ENCODE peak calls at places on chromosomes 2 and 18, in six cellular contexts. B is astrocyte of the cerebellum, K is chondrocyte, W is endothelial cell, T is astrocyte of the hippocampus, J is T-cell. F is an unnamed sample.

GRCh38 chr2:187497858-187498463 is 49.9 kb upstream of the CALCRL start:
- DNase-seq in B (no peak), K (no peak), W (no peak), T (no peak), J (no peak), F (no peak)

GRCh38 chr2:29225814-29226213 is 110.6 kb downstream of the CLIP4 start:
- DNase-seq in B (no peak), K (no peak), W (no peak), T (no peak), J (no peak), F (no peak)

GRCh38 chr2:166238176-166238575 is 110.4 kb upstream of the SCN1A start:
- DNase-seq in B (no peak), K (no peak), W (no peak), T (no peak), J (no peak), F (no peak)

GRCh38 chr2:102932521-102932920 is 170.7 kb downstream of the TMEM182 start:
- DNase-seq in B (no peak), K (no peak), W (no peak), T (peak; percentile 50), J (no peak), F (no peak)

GRCh38 chr2:31324000-31324633 is 90.2 kb downstream of the EHD3 start:
- DNase-seq in B (no peak), K (no peak), W (no peak), T (no peak), J (no peak), F (no peak)

GRCh38 chr2:120109186-120110061 is 96.5 kb downstream of the EPB41L5 start:
- DNase-seq in B (peak; percentile 31), K (no peak), W (no peak), T (peak; percentile 27), J (no peak), F (peak; percentile 21)

GRCh38 chr18:22467760-22468553 is 50.2 kb upstream of the CTAGE1 start:
- DNase-seq in B (peak; percentile 89), K (no peak), W (no peak), T (peak; percentile 86), J (no peak), F (peak; percentile 69)

GRCh38 chr18:23712445-23712844 is 23.2 kb downstream of the LAMA3 start:
- DNase-seq in B (no peak), K (no peak), W (no peak), T (no peak), J (no peak), F (no peak)

GRCh38 chr2:195559431-195559914 is 97.6 kb upstream of the SLC39A10 start:
- DNase-seq in B (peak; percentile 76), K (no peak), W (no peak), T (peak; percentile 39), J (peak; percentile 67), F (peak; percentile 54)